ENCODE peak calls at places on chromosomes 4 and X, in five cellular contexts. L, I, C, M and S are unnamed samples.

GRCh38 chr4:129254526-129254925 is 158.6 kb downstream of the C4orf33 start:
- DNase-seq in L (peak), I (no peak), C (no peak), M (no peak), S (no peak)

GRCh38 chr4:187127456-187127855 is 403.8 kb upstream of the FAT1 start:
- DNase-seq in L (no peak), I (no peak), C (no peak), M (no peak), S (no peak)

GRCh38 chr4:143082698-143083097 is 102.0 kb upstream of the USP38 start:
- DNase-seq in L (no peak), I (no peak), C (no peak), M (peak), S (no peak)

GRCh38 chr4:46390353-46391058 is 578 bp upstream of the GABRA2 start:
- DNase-seq in L (no peak), I (no peak), C (no peak), M (no peak), S (no peak)

GRCh38 chr4:147163311-147163710 is 217.6 kb upstream of the TTC29 start:
- DNase-seq in L (no peak), I (no peak), C (no peak), M (no peak), S (no peak)

GRCh38 chr4:25223770-25224375 is 10.0 kb upstream of the PI4K2B start:
- DNase-seq in L (peak), I (no peak), C (peak), M (peak), S (peak)

GRCh38 chr4:184384810-184385557 is 89.4 kb downstream of the IRF2 start:
- DNase-seq in L (peak), I (no peak), C (no peak), M (no peak), S (no peak)

GRCh38 chr4:29927895-29928294 is 792.3 kb upstream of the PCDH7 start:
- DNase-seq in L (no peak), I (no peak), C (no peak), M (no peak), S (no peak)

GRCh38 chrX:39508300-39508692 is 589.5 kb downstream of the BCOR start:
- DNase-seq in L (no peak), I (no peak), C (no peak), M (no peak), S (no peak)

GRCh38 chr4:145301386-145302080 is 121.1 kb upstream of the OTUD4 start:
- DNase-seq in L (no peak), I (no peak), C (peak), M (peak), S (no peak)

GRCh38 chr4:53781614-53782467 is 190.6 kb upstream of the LNX1 start:
- DNase-seq in L (peak), I (peak), C (no peak), M (no peak), S (peak)

GRCh38 chr4:85724801-85725548 is 250.0 kb downstream of the ARHGAP24 start:
- DNase-seq in L (no peak), I (no peak), C (peak), M (peak), S (no peak)

GRCh38 chr4:169059294-169060201 is 49.5 kb upstream of the CBR4 start:
- DNase-seq in L (no peak), I (no peak), C (peak), M (peak), S (peak)

GRCh38 chrX:108018659-108019381 is 26.0 kb upstream of the VSIG1 start:
- DNase-seq in L (no peak), I (no peak), C (no peak), M (no peak), S (no peak)

GRCh38 chr4:848307-848691 is 22.4 kb upstream of the CPLX1 start:
- DNase-seq in L (no peak), I (no peak), C (no peak), M (no peak), S (no peak)

GRCh38 chr4:56026596-56026995 is 77.9 kb downstream of the CEP135 start:
- DNase-seq in L (peak), I (no peak), C (peak), M (no peak), S (no peak)

GRCh38 chr4:77003400-77003799 is 53.8 kb downstream of the SEPTIN11 start:
- DNase-seq in L (peak), I (no peak), C (no peak), M (no peak), S (no peak)

GRCh38 chrX:26470946-26471345 is 255.0 kb downstream of the MAGEB5 start:
- DNase-seq in L (no peak), I (no peak), C (no peak), M (no peak), S (no peak)

GRCh38 chr4:2259541-2260267 is 2.2 kb downstream of the MXD4 start:
- DNase-seq in L (no peak), I (no peak), C (no peak), M (no peak), S (no peak)

GRCh38 chr4:185721949-185722316 is 90.1 kb downstream of the SORBS2 start:
- DNase-seq in L (no peak), I (no peak), C (peak), M (peak), S (no peak)

DNA sequence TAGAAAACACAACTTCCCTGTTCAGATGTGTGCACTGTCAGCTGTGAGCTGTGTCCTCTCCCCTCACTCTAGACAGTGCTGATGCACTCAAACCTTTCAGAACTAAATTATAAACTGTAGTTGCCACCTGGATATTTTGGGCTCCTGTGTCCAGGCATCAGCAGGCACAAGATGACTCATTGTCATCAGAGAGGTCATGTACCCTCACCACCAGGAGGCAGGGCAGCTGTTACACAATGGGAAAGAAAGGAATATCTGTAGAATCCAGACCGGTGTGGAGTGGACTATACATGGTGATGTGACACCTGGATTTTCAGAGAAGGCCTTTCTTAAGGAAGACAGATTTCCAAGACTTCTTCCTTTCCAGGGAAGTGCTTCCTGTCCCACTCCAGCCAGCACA is 854.4 kb upstream of the AGA start:
- DNase-seq in L (no peak), I (no peak), C (no peak), M (no peak), S (no peak)
- H3K4me3 ChIP-seq in L (no peak), I (no peak), C (no peak), M (no peak), S (no peak)

DNA sequence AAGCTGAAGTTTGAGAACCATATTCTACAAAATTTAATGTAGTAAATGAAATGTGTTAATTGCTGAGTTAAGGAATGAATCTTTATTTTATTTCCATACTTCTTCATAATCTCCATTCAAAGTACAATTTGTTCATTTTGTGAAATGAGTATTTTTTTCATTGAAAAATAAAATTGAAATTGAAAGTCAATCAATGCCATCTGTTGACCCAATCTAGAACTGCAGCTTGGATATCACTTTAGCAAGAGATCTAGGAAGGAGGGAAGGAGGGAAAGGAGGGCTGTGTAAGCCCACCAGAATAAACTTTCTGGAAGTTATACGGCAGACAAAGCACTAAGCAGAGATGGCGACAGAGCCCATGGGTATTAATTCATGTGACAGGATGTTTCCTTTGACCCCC is 128.4 kb downstream of the ZMAT1 start:
- DNase-seq in L (peak), I (no peak), C (peak), M (peak), S (no peak)
- TF ChIP-seq CTCF in L (peak), I (peak), C (peak), M (peak), S (peak)

DNA sequence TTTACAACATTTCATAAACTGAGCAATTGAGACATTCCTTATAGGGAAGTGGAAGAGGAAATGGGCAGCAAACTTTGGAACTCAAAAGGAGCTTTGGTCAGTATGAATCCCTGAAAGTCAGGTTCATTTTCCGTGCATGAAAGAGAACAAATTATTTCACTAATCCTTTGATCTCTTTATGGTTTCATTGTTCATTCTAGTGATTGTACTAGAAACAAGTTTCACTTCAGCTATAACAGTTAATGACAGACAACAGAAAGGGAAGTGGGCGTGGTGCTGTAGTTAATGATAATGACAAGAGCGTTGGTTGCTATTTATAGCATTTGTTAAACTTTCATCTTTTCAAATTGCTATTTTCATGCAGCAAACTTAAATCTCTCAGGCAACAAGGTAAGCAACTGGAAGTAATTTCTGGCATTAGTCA is 98.3 kb downstream of the AREG start:
- DNase-seq in L (no peak), I (no peak), C (no peak), M (no peak), S (no peak)
- H3K4me3 ChIP-seq in L (no peak), I (no peak), C (no peak), M (no peak), S (no peak)

DNA sequence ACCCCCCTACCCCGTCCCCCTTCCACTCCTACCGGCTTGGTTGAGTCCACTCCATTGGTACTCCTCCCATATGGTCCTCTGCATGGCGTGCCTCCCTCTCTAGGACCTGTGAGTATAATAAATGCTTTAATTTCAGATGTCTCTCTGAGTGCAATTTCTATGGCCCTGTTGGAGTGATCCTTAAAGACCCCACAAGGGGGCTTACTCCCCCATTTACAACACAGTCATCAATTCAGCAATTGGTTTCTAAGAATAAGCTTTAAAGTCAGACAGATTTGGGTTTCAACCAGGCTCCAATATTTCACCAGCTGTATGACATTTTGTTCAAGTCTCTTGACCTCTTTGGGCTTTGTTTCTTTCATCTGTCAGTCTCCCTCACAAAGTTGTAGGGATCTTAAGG is 38.7 kb downstream of the TFDP3 start:
- DNase-seq in L (no peak), I (no peak), C (no peak), M (no peak), S (no peak)
- TF ChIP-seq CTCF in L (no peak), I (no peak), C (no peak), M (no peak), S (no peak)

DNA sequence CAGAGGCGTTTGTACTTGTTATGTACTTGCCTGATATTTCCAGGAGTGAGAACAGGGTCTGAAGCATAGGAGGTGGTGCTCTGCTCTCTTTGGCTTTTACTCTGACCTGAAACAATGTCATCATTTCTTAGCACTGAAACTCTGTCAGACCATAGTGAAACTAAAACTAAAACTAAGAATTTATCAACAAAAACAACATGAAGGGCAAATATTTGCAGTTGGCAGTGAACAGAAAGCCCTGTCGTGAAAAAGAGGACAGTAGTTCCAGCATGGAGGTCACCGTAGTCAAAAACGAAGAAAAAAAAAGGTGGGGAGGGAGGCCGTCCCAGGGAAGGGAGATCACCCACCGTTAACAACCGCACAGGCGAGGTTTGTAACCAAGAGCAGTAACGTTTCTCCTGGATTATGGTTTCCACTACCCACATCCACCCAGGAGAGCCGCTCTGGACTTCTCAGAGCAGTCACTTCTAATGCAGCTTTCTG is 97.5 kb downstream of the ANK2 start:
- DNase-seq in L (no peak), I (no peak), C (no peak), M (peak), S (peak)
- H3K4me3 ChIP-seq in L (peak), I (peak), C (peak), M (peak), S (peak)

DNA sequence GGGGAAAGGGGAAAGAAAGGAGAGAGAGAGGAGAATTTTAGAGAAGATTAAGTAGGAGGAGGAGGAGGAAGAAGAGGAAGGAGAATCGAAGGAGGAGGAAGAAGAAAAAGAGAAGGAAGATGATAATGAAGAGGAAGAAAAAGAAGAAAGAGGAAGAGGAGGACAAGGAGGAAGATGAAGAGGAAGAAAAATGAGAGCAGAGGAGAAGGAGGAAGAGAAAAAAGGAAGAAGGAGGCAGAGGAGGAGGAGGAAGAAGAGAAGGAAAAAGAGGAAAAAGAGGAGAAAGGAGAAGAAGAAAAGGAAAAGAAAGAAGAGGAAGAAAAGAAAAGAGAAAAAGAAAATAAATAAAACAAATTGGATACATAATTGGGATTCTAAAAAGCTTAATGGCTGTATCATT is 181.4 kb downstream of the ARHGAP6 start:
- DNase-seq in L (no peak), I (no peak), C (no peak), M (no peak), S (no peak)
- TF ChIP-seq CTCF in L (no peak), I (no peak), C (no peak), M (no peak), S (no peak)

DNA sequence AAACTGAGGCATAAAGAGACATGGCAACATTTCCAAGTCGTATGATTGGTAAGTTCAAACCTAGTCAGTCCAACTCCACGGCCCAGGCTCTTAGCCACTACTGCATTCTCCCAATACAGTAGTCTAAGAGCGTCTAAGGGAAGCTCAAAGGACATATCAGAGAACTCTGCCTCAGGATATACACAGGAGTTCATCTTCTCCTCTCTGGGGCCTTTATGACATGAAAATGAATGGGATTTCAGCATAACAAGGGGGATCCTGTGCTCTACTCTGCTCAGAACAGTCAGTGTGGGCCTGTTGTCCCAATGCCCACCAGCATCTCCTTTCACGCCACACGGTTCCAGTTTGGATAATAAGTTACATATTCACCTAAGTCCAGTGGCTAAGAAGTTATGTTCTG is 4.2 kb downstream of the GASK1B start:
- DNase-seq in L (no peak), I (no peak), C (no peak), M (no peak), S (no peak)
- H3K4me3 ChIP-seq in L (no peak), I (no peak), C (peak), M (no peak), S (peak)

DNA sequence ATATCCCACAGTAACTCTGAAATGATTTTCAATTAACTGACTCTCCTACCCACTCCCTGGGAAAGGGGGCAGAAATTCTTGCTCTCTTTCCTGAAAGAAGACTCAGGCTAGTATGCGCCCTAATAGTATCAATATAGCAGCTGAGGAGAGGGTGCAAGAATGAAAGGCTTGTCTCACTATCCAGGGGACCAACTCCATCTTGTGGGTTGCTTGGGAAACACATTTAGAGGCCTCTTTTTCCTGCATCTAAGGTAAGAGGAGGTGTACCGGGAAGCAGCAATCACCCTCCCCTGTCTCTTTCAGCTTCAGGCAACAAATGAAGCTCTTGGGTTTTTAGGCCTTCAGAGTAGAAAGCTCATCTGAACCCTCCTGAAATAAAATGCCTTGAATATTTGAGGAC is 11.3 kb downstream of the TMEM255A start:
- DNase-seq in L (no peak), I (no peak), C (no peak), M (no peak), S (no peak)
- TF ChIP-seq CTCF in L (no peak), I (no peak), C (no peak), M (peak), S (no peak)